ENCODE peak calls at places on chromosomes 12 and 14, in eight cellular contexts. E is A549, T is GM13977, M is stomach, N is spleen, V is uterus, F is lower leg skin, K is BE2C. C is an unnamed sample.

GRCh38 chr12:54560374-54560858 is 11.0 kb downstream of the PDE1B start:
- DNase-seq in K (peak), N (peak), F (peak), M (peak), E (peak), T (peak), V (peak), C (peak)

GRCh38 chr12:108565976-108566375 is 3.6 kb downstream of the ISCU start:
- DNase-seq in V (peak), K (peak), F (peak), E (peak), T (no peak), N (peak), M (peak), C (no peak)

GRCh38 chr12:63809566-63809965 is 29.9 kb downstream of the RXYLT1 start:
- DNase-seq in K (no peak), V (no peak), N (no peak), E (no peak), F (no peak), M (no peak), T (no peak), C (no peak)

GRCh38 chr12:107229827-107230226 is 136.5 kb upstream of the CRY1 start:
- DNase-seq in F (no peak), T (no peak), N (no peak), M (no peak), K (no peak), E (no peak), V (no peak), C (no peak)

GRCh38 chr14:103679351-103679750 is 35.9 kb downstream of the XRCC3 start:
- DNase-seq in E (peak), V (no peak), M (peak), F (no peak), T (peak), K (peak), N (peak), C (peak)

GRCh38 chr14:66645716-66646115 is 137.8 kb downstream of the GPHN start:
- DNase-seq in E (no peak), M (no peak), F (no peak), V (no peak), T (no peak), K (no peak), N (no peak), C (no peak)

GRCh38 chr12:66965613-66966012 is 286.7 kb upstream of the GRIP1 start:
- DNase-seq in M (no peak), V (no peak), E (no peak), K (no peak), N (no peak), F (no peak), T (no peak), C (no peak)

GRCh38 chr12:47079894-47080724 is at the start of gene AMIGO2:
- DNase-seq in N (peak), E (peak), F (peak), M (peak), T (peak), V (peak), K (no peak), C (peak)

GRCh38 chr12:114403044-114403689 is 2.8 kb downstream of the TBX5 start:
- DNase-seq in F (no peak), E (no peak), M (no peak), N (no peak), T (peak), K (peak), V (no peak), C (no peak)

GRCh38 chr14:95156153-95156764 is 1.1 kb downstream of the DICER1 start:
- DNase-seq in T (peak), M (no peak), F (no peak), K (no peak), V (no peak), N (no peak), E (peak), C (no peak)

GRCh38 chr14:71166434-71166833 is 259.2 kb downstream of the PCNX1 start:
- DNase-seq in K (peak), V (no peak), E (peak), F (no peak), T (no peak), N (no peak), M (no peak), C (no peak)

GRCh38 chr12:120247621-120248030 is 17.9 kb downstream of the PXN start:
- DNase-seq in E (peak), M (no peak), V (no peak), K (no peak), F (no peak), N (no peak), T (no peak), C (no peak)

GRCh38 chr14:72164420-72165150 is 232.4 kb downstream of the RGS6 start:
- DNase-seq in T (no peak), E (no peak), K (no peak), F (no peak), N (no peak), V (no peak), M (no peak), C (peak)

GRCh38 chr14:22564463-22564862 is 24.6 kb downstream of the DAD1 start:
- DNase-seq in M (no peak), F (no peak), K (no peak), N (no peak), T (no peak), E (no peak), V (no peak), C (no peak)

GRCh38 chr12:88035907-88036289 is 6.7 kb upstream of the C12orf50 start:
- DNase-seq in E (no peak), F (no peak), T (peak), K (no peak), M (no peak), N (no peak), V (no peak), C (peak)

GRCh38 chr12:31507966-31508365 is 83.0 kb downstream of the DENND5B start:
- DNase-seq in K (no peak), V (no peak), F (no peak), N (no peak), M (no peak), E (no peak), T (no peak), C (no peak)

GRCh38 chr14:34931206-34931605 is 51.6 kb upstream of the SRP54 start:
- DNase-seq in N (no peak), T (no peak), F (no peak), E (peak), V (no peak), K (no peak), M (no peak), C (peak)

GRCh38 chr12:22551624-22552023 is 7.3 kb upstream of the C2CD5 start:
- DNase-seq in K (no peak), V (no peak), T (no peak), E (no peak), M (no peak), F (no peak), N (no peak), C (no peak)

GRCh38 chr12:1282670-1283361 is 291.8 kb downstream of the ERC1 start:
- DNase-seq in K (no peak), E (no peak), V (peak), N (no peak), M (no peak), F (peak), T (no peak), C (no peak)

GRCh38 chr14:95250126-95250824 is 69.4 kb downstream of the CLMN start:
- DNase-seq in T (no peak), E (no peak), M (peak), N (no peak), K (no peak), V (no peak), F (no peak), C (no peak)

GRCh38 chr14:52987514-52987913 is 36.7 kb upstream of the FERMT2 start:
- DNase-seq in E (no peak), F (no peak), V (no peak), T (no peak), M (no peak), N (no peak), K (peak), C (no peak)

GRCh38 chr14:104878582-104878981 is 13.5 kb downstream of the CEP170B start:
- DNase-seq in V (no peak), E (no peak), F (no peak), T (no peak), M (no peak), N (peak), K (peak), C (no peak)

GRCh38 chr14:25048170-25049126 is 1.5 kb downstream of the STXBP6 start:
- DNase-seq in E (no peak), T (no peak), V (peak), N (no peak), F (peak), K (no peak), M (peak), C (no peak)

GRCh38 chr12:127340381-127340780 is 926.6 kb upstream of the TMEM132C start:
- DNase-seq in T (no peak), M (no peak), V (no peak), F (no peak), E (no peak), K (no peak), N (no peak), C (no peak)

GRCh38 chr12:54378791-54379400 is 5.6 kb downstream of the ZNF385A start:
- DNase-seq in M (peak), N (peak), V (peak), F (peak), T (no peak), E (no peak), K (peak), C (no peak)

GRCh38 chr12:67697443-67697842 is 48.9 kb downstream of the DYRK2 start:
- DNase-seq in M (no peak), N (no peak), T (no peak), K (no peak), E (no peak), V (no peak), F (no peak), C (no peak)

GRCh38 chr12:19129486-19130223 is at the start of gene PLEKHA5:
- DNase-seq in K (peak), F (peak), V (peak), E (peak), T (peak), M (peak), N (peak), C (peak)

GRCh38 chr14:74913986-74914573 is 9.0 kb downstream of the RPS6KL1 start:
- DNase-seq in N (no peak), T (peak), K (peak), M (peak), E (peak), F (peak), V (peak), C (peak)

GRCh38 chr14:76271371-76271770 is 104.6 kb upstream of the ESRRB start:
- DNase-seq in T (no peak), V (no peak), K (no peak), F (peak), M (no peak), N (no peak), E (no peak), C (no peak)

GRCh38 chr14:71380271-71380670 is 473.0 kb downstream of the PCNX1 start:
- DNase-seq in K (no peak), N (no peak), M (no peak), V (no peak), T (no peak), E (no peak), F (no peak), C (no peak)

GRCh38 chr12:77932216-77932615 is 101.5 kb downstream of the NAV3 start:
- DNase-seq in E (no peak), N (no peak), F (no peak), T (no peak), M (no peak), V (no peak), K (no peak), C (no peak)

GRCh38 chr14:85529803-85530574 is at the start of gene FLRT2:
- DNase-seq in M (peak), V (peak), T (no peak), N (peak), K (no peak), E (peak), F (peak), C (no peak)

GRCh38 chr12:67394600-67394999 is 125.4 kb downstream of the CAND1 start:
- DNase-seq in K (no peak), E (no peak), N (no peak), M (no peak), T (no peak), V (peak), F (no peak), C (no peak)

GRCh38 chr14:23307687-23308644 is 1.3 kb downstream of the BCL2L2 start:
- DNase-seq in E (peak), V (no peak), N (no peak), K (no peak), T (no peak), M (no peak), F (no peak), C (no peak)

GRCh38 chr14:85380891-85381290 is 149.1 kb upstream of the FLRT2 start:
- DNase-seq in N (no peak), V (no peak), T (no peak), M (no peak), F (no peak), K (no peak), E (no peak), C (no peak)

GRCh38 chr14:81219821-81220487 is 805 bp downstream of the GTF2A1 start:
- DNase-seq in K (peak), N (peak), E (peak), V (peak), F (peak), M (peak), T (peak), C (peak)

GRCh38 chr12:108921946-108922345 is 42.1 kb downstream of the DAO start:
- DNase-seq in E (no peak), M (no peak), F (no peak), T (no peak), V (no peak), K (no peak), N (no peak), C (no peak)

GRCh38 chr12:69266045-69266635 is 26.8 kb downstream of the CPSF6 start:
- DNase-seq in M (no peak), F (no peak), N (no peak), E (no peak), K (no peak), T (no peak), V (no peak), C (no peak)

GRCh38 chr14:104268725-104269436 is 130.5 kb downstream of the KIF26A start:
- DNase-seq in K (peak), M (peak), E (no peak), N (peak), V (no peak), T (no peak), F (peak), C (no peak)

GRCh38 chr14:57182760-57183503 is 85.8 kb downstream of the EXOC5 start:
- DNase-seq in T (peak), N (no peak), V (no peak), F (no peak), E (peak), M (no peak), K (peak), C (peak)

DNA sequence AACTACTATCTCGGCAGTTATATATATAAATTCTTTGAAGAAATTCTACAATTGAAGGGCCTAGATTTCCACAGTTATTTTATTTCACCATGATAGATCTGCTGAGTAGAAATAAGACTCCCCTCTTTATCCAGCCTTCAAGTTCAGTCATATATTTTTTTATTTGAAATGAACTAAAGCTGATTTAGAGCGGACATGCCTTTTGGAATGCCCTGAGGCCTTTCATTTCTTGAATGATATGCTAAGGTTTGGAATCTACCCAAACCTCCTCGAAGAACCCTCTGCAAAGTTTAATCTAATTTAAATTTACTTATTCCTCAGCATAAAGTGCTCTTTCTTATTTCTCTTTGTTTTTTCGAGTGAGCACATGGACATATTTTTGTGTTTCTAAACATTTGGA is 15.1 kb downstream of the SIX1 start:
- DNase-seq in K (no peak), T (no peak), V (no peak), F (no peak), E (no peak), M (no peak), N (no peak), C (no peak)
- TF ChIP-seq CTCF in K (no peak), T (no peak), V (no peak), F (no peak), E (no peak), M (no peak), N (no peak), C (no peak)

GRCh38 chr12:106021516-106021915 is 117.2 kb downstream of the NUAK1 start:
- DNase-seq in K (no peak), E (no peak), N (no peak), M (no peak), T (no peak), V (no peak), F (no peak), C (no peak)

GRCh38 chr12:106022568-106023012 is 116.2 kb downstream of the NUAK1 start:
- DNase-seq in E (peak), F (no peak), V (no peak), T (no peak), K (no peak), N (no peak), M (no peak), C (no peak)

GRCh38 chr12:106023034-106023433 is 115.7 kb downstream of the NUAK1 start:
- DNase-seq in F (no peak), T (no peak), V (no peak), E (peak), M (no peak), N (no peak), K (no peak), C (no peak)

GRCh38 chr12:106027286-106027685 is 111.5 kb downstream of the NUAK1 start:
- DNase-seq in T (no peak), M (no peak), F (no peak), N (no peak), K (no peak), V (no peak), E (no peak), C (no peak)

GRCh38 chr12:106025129-106025528 is 113.6 kb downstream of the NUAK1 start:
- DNase-seq in F (no peak), N (no peak), T (no peak), E (peak), K (no peak), V (no peak), M (no peak), C (no peak)
- TF ChIP-seq CTCF in F (no peak), N (no peak), T (no peak), E (no peak), K (no peak), V (no peak), M (no peak), C (no peak)

GRCh38 chr12:53298154-53298553 is 1.3 kb upstream of the MYG1 start:
- DNase-seq in F (no peak), V (no peak), K (no peak), E (no peak), M (no peak), T (no peak), N (no peak), C (no peak)

GRCh38 chr12:53299101-53299453 is 418 bp upstream of the MYG1 start:
- DNase-seq in F (no peak), N (no peak), T (no peak), V (no peak), M (no peak), E (peak), K (no peak), C (no peak)

GRCh38 chr12:53300187-53300586 is 692 bp downstream of the MYG1 start:
- DNase-seq in V (no peak), M (no peak), F (no peak), E (peak), N (no peak), K (no peak), T (no peak), C (no peak)

GRCh38 chr12:53302903-53303302 is 3.4 kb downstream of the MYG1 start:
- DNase-seq in V (no peak), E (no peak), F (no peak), T (no peak), K (no peak), N (no peak), M (no peak), C (no peak)

GRCh38 chr12:53299454-53300180 is at the start of gene MYG1:
- DNase-seq in N (peak), T (peak), F (peak), E (peak), V (peak), M (peak), K (peak), C (peak)
- TF ChIP-seq CTCF in N (no peak), T (peak), F (no peak), E (no peak), V (peak), M (peak), K (peak), C (no peak)

DNA sequence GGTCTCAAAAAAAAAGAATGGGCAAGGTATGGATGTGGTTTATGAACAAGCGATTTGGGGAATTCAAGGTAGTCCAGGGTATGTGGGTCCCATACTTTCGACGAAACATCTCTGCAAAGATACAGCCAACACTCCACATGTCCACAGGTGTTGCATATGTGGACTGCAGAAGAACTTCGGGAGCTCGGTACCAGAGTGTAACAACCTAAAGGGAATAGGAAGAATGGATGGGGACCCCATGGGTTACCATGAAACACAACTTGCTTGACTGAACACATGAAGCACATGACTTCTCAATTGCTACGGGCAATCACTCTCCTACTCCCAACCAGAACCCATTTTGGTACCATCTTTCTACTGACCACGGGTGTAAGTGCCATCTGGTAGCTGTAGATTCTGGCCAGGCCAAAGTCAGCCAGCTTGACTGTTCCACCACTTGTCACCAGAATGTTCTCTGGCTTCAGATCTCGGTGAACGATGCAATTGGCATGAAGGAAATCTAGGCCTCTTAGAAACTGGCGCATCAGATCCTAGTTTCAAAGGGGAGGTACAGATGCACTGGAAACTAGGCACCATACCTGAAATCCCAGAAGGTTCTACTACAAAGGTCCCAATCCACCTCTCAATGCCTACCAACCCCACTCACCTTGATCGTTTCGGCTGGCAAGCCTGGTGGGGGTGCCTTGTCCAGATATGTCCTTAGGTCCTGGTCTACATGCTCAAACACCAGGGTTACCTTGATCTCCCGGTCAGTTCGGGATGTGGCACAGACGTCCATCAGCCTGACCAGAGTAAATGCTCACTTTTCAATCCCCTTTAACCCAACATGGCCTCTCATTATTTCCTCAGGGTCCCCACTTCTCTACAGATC is 1.3 kb downstream of the CDK4 start:
- DNase-seq in N (no peak), K (no peak), E (no peak), F (peak), V (no peak), T (no peak), M (no peak), C (no peak)
- TF ChIP-seq CTCF in N (no peak), K (no peak), E (no peak), F (no peak), V (no peak), T (no peak), M (no peak), C (no peak)